ENCODE peak calls at places on chromosomes 2 and 18, in four cellular contexts. N is colonic mucosa; K is naive thymus-derived CD4-positive, alpha-beta T cell; X is cardiac muscle cell. U is an unnamed sample. For H3K27me3, the result is how much of the 10 kb centered on the place peaks cover.

GRCh38 chr2:215409331-215410127 is 26.3 kb downstream of the FN1 start:
- DNase-seq in N (no peak), K (no peak), X (no peak), U (no peak)

GRCh38 chr2:34901739-34902138 is 1302.6 kb upstream of the FAM98A start:
- DNase-seq in N (no peak), K (no peak), X (no peak), U (no peak)

GRCh38 chr2:219697811-219698683 is 70.6 kb downstream of the SLC4A3 start:
- DNase-seq in N (no peak), K (no peak), X (no peak), U (no peak)

GRCh38 chr2:73939419-73939818 is 12.7 kb downstream of the DGUOK start:
- DNase-seq in N (no peak), K (peak), X (peak), U (no peak)

GRCh38 chr2:31240406-31241365 is 6.7 kb downstream of the EHD3 start:
- DNase-seq in N (no peak), K (no peak), X (no peak), U (no peak)

GRCh38 chr2:144213797-144214196 is 306.1 kb downstream of the ZEB2 start:
- DNase-seq in N (no peak), K (no peak), X (no peak), U (no peak)

GRCh38 chr2:210577263-210578071 is 21.1 kb downstream of the CPS1 start:
- DNase-seq in N (no peak), K (peak), X (peak), U (peak)

GRCh38 chr2:228681979-228682378 is 500.5 kb upstream of the SPHKAP start:
- DNase-seq in N (no peak), K (no peak), X (no peak), U (no peak)

GRCh38 chr2:64439194-64439593 is 14.8 kb upstream of the LGALSL start:
- DNase-seq in N (no peak), K (no peak), X (no peak), U (no peak)

GRCh38 chr2:190858817-190859216 is 21.8 kb upstream of the GLS start:
- DNase-seq in N (no peak), K (no peak), X (peak), U (no peak)

GRCh38 chr2:21422724-21423522 is 299.2 kb downstream of the TDRD15 start:
- DNase-seq in N (no peak), K (no peak), X (no peak), U (no peak)

GRCh38 chr2:675982-676646 is 1.1 kb downstream of the TMEM18 start:
- DNase-seq in N (peak), K (no peak), X (peak), U (peak)

GRCh38 chr2:217270801-217271121 is 410.9 kb upstream of the TNP1 start:
- DNase-seq in N (no peak), K (no peak), X (no peak), U (no peak)

GRCh38 chr18:68991281-68991680 is 193.4 kb downstream of the CCDC102B start:
- DNase-seq in N (no peak), K (no peak), X (peak), U (no peak)

GRCh38 chr18:50011813-50012445 is 183.0 kb downstream of the MYO5B start:
- DNase-seq in N (no peak), K (no peak), X (peak), U (no peak)

GRCh38 chr2:218298314-218298875 is 6.1 kb upstream of the TMBIM1 start:
- DNase-seq in N (no peak), K (no peak), X (no peak), U (no peak)

GRCh38 chr2:10534514-10535250 is 86.6 kb upstream of the ODC1 start:
- DNase-seq in N (no peak), K (no peak), X (no peak), U (no peak)

GRCh38 chr2:236772220-236772837 is 202.7 kb downstream of the ACKR3 start:
- DNase-seq in N (no peak), K (no peak), X (no peak), U (no peak)

GRCh38 chr18:3500016-3500415 is 50.0 kb downstream of the TGIF1 start:
- DNase-seq in N (no peak), K (no peak), X (no peak), U (no peak)

GRCh38 chr2:171523339-171523931 is 1.2 kb downstream of the CYBRD1 start:
- DNase-seq in N (peak), K (no peak), X (peak), U (peak)

GRCh38 chr2:100242891-100243670 is 79.2 kb downstream of the LONRF2 start:
- DNase-seq in N (peak), K (peak), X (peak), U (peak)

GRCh38 chr18:49733896-49734585 is 79.3 kb downstream of the ACAA2 start:
- DNase-seq in N (no peak), K (no peak), X (no peak), U (no peak)

GRCh38 chr2:69594341-69594740 is 49.2 kb downstream of the AAK1 start:
- DNase-seq in N (no peak), K (no peak), X (peak), U (no peak)

GRCh38 chr2:194514281-194514680 is 1142.7 kb upstream of the SLC39A10 start:
- DNase-seq in N (no peak), K (no peak), X (no peak), U (no peak)

GRCh38 chr2:108193251-108193650 is 46.5 kb upstream of the SULT1C3 start:
- DNase-seq in N (no peak), K (no peak), X (no peak), U (no peak)

GRCh38 chr2:26574900-26575560 is 66.1 kb downstream of the CIB4 start:
- DNase-seq in N (no peak), K (no peak), X (no peak), U (no peak)

GRCh38 chr2:237483018-237483731 is 3.9 kb upstream of the MLPH start:
- DNase-seq in N (peak), K (no peak), X (peak), U (no peak)

GRCh38 chr2:43899589-43899988 is 60.8 kb downstream of the ABCG8 start:
- DNase-seq in N (no peak), K (no peak), X (no peak), U (no peak)

GRCh38 chr18:3055201-3055600 is 42.3 kb upstream of the LPIN2 start:
- DNase-seq in N (no peak), K (no peak), X (peak), U (no peak)

GRCh38 chr18:80175451-80176235 is 66.6 kb downstream of the ADNP2 start:
- DNase-seq in N (no peak), K (peak), X (no peak), U (no peak)

GRCh38 chr2:165758276-165758675 is 35.8 kb downstream of the GALNT3 start:
- DNase-seq in N (no peak), K (no peak), X (no peak), U (no peak)

GRCh38 chr18:12589419-12589818 is 68.5 kb downstream of the SPIRE1 start:
- DNase-seq in N (no peak), K (no peak), X (no peak), U (no peak)

GRCh38 chr2:32504877-32505478 is 122.9 kb upstream of the TTC27 start:
- DNase-seq in N (no peak), K (no peak), X (no peak), U (no peak)

GRCh38 chr2:170475878-170476277 is 239.3 kb upstream of the SP5 start:
- DNase-seq in N (peak), K (no peak), X (no peak), U (peak)

GRCh38 chr18:3405713-3406112 is 44.3 kb upstream of the TGIF1 start:
- DNase-seq in N (no peak), K (peak), X (no peak), U (no peak)

GRCh38 chr2:222305510-222306392 is 7.0 kb upstream of the PAX3 start:
- DNase-seq in N (peak), K (no peak), X (no peak), U (peak)

GRCh38 chr18:79456105-79456980 is 60.6 kb downstream of the NFATC1 start:
- DNase-seq in N (no peak), K (no peak), X (no peak), U (no peak)

GRCh38 chr2:71602581-71602980 is 149.2 kb downstream of the DYSF start:
- DNase-seq in N (no peak), K (no peak), X (no peak), U (no peak)

GRCh38 chr18:41075212-41075611 is 879.8 kb upstream of the PIK3C3 start:
- DNase-seq in N (no peak), K (no peak), X (peak), U (no peak)

GRCh38 chr2:239253705-239254104 is 147.1 kb downstream of the HDAC4 start:
- DNase-seq in N (no peak), K (no peak), X (no peak), U (no peak)
- H3K4me3 ChIP-seq in N (no peak), K (no peak), X (no peak), U (no peak)

GRCh38 chr2:232635820-232636219 is 2.4 kb downstream of the EFHD1 start:
- DNase-seq in N (no peak), K (no peak), X (no peak), U (no peak)
- H3K27me3 ChIP-seq in N (under half), K (under half), X (under half), U (under half)

DNA sequence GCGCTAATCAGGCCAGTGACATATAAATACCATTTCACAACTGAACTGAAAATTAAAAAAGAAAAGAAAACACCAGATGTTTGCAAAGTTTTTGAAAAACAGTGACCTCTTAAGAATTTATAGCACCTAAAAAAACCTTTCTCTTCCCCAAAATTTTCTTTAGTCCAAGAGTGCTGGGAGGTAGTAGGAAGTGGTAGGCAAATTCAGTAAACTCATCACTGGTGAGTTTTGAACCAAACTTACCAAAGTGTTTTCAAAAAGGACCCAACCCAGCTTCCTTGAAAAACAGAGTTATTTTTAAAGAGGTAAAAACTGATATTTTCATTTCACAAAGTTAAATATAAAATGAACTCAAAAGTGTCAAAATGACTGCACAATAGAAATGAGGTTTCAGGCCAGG is 90.4 kb downstream of the TMEM247 start:
- DNase-seq in N (no peak), K (no peak), X (no peak), U (no peak)
- H3K4me3 ChIP-seq in N (no peak), K (no peak), X (peak), U (no peak)

GRCh38 chr2:42492691-42493467 is 903 bp downstream of the KCNG3 start:
- DNase-seq in N (peak), K (peak), X (peak), U (no peak)

GRCh38 chr2:42493468-42493884 is 306 bp downstream of the KCNG3 start:
- DNase-seq in N (no peak), K (no peak), X (no peak), U (no peak)

GRCh38 chr2:42494434-42495233 is 852 bp upstream of the KCNG3 start:
- DNase-seq in N (peak), K (peak), X (peak), U (peak)

GRCh38 chr2:42493885-42494433 is at the start of gene KCNG3:
- DNase-seq in N (peak), K (peak), X (peak), U (peak)

GRCh38 chr2:42495234-42495581 is 1.4 kb upstream of the KCNG3 start:
- DNase-seq in N (no peak), K (no peak), X (no peak), U (no peak)
- H3K27me3 ChIP-seq in N (under half), K (under half), X (half or more), U (under half)

DNA sequence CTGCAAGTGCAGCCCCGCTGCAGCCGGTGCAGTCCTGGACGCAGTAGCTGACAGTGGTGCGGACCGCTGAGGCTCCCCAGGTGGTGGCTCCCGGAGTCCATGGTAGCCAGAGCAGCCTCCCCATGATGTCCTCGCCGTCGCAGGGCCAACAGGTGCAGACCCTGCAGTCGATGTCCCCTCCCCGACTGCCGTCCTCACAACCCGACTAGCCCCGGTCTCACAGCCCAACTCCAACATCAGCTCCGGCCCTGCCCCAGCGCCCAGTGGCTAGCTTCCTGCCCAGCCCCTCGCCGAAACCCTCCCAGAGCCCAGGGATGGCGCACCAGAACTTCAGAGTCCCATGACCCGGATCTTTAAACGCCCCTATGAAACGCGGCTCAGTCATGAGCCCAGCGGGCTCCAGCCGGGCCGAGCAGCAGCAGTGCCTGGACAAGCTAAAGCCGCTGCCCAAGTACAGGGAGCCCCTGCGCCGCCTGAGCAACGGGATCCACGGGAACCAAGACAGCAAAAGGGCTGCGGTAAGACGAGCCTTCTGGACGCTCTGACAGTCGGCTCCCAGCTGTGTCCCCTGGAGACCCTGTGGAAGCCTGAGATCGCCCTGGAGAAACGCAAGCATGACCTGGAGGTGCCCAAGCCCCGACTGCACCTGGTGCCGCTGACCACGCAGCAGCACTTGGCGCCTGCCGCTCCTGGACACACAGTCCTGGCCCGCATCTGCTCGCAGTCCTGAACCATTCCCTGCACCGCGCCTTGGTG is 53.8 kb upstream of the TUBA3E start:
- DNase-seq in N (peak), K (no peak), X (no peak), U (no peak)
- H3K4me3 ChIP-seq in N (peak), K (no peak), X (peak), U (no peak)

DNA sequence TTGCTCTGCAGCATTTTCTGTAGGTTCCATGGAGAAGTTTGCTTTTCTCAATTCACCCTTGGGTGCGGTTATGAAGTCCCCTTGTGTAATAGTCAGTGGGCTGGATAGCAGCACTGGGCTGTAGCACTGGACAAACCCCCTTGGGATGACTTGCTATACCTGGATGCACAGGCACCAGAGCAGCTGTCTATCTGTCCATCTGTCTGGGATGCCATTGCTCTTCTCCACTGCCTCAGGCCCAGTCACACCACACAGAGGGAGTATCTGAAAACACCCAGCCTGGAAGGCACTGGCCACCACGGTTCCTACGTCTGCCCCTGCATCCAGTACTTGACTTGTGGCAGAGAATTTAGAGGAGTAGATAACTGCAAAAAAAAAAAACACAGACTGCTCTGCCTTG is 254.5 kb downstream of the TFCP2L1 start:
- DNase-seq in N (no peak), K (no peak), X (no peak), U (no peak)
- H3K27me3 ChIP-seq in N (under half), K (under half), X (under half), U (under half)

GRCh38 chr18:9631814-9632496 is 17.6 kb upstream of the PPP4R1 start:
- DNase-seq in N (no peak), K (no peak), X (peak), U (no peak)
- H3K4me3 ChIP-seq in N (no peak), K (no peak), X (no peak), U (no peak)

GRCh38 chr2:42498482-42498881 is 4.7 kb upstream of the KCNG3 start:
- DNase-seq in N (no peak), K (no peak), X (no peak), U (no peak)

DNA sequence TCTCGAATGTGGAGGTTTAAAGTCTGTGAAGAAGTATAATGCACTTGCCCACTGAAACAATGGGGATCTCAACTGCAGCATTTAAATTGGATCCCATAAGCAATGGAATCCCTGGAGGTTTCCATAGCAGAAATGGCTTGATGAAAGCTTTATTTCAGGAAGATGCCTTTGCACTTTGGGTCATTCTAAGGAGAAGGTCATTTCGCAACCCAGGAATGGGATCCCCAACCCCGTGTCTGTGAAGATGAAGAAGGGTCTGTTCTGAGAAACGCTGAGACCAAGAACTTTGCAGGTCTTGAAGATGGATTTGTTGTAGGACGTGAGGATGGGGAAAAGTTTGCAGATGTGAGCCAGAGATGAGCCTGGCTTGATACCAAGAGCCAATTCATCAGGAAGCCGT is 1.8 kb upstream of the KCNG3 start:
- DNase-seq in N (no peak), K (no peak), X (no peak), U (no peak)
- H3K27me3 ChIP-seq in N (under half), K (under half), X (under half), U (under half)

GRCh38 chr18:58924473-58924872 is 59.8 kb downstream of the ZNF532 start:
- DNase-seq in N (no peak), K (no peak), X (no peak), U (no peak)
- H3K4me3 ChIP-seq in N (no peak), K (no peak), X (no peak), U (no peak)